ENCODE peak calls at places on chromosomes 2 and 18, in four cellular contexts. One of them, this sample, is unnamed.

GRCh38 chr18:74731097-74731496 is 133.4 kb downstream of the ZNF407 start:
- DNase-seq in midbrain: no peak
- DNase-seq in activated CD8-positive, alpha-beta memory T cell treated with anti-CD3 and anti-CD28 coated beads for 24 hours: no peak
- DNase-seq in fibroblast of lung: peak
- DNase-seq in this sample: no peak

GRCh38 chr18:51196116-51196810 is 1.2 kb downstream of the MEX3C start:
- DNase-seq in midbrain: peak
- DNase-seq in activated CD8-positive, alpha-beta memory T cell treated with anti-CD3 and anti-CD28 coated beads for 24 hours: peak
- DNase-seq in fibroblast of lung: peak
- DNase-seq in this sample: peak

GRCh38 chr2:234730066-234730640 is 221.7 kb upstream of the SH3BP4 start:
- DNase-seq in midbrain: no peak
- DNase-seq in activated CD8-positive, alpha-beta memory T cell treated with anti-CD3 and anti-CD28 coated beads for 24 hours: no peak
- DNase-seq in fibroblast of lung: no peak
- DNase-seq in this sample: no peak

GRCh38 chr2:174945601-174946260 is 59.5 kb downstream of the CHN1 start:
- DNase-seq in midbrain: no peak
- DNase-seq in activated CD8-positive, alpha-beta memory T cell treated with anti-CD3 and anti-CD28 coated beads for 24 hours: no peak
- DNase-seq in fibroblast of lung: peak
- DNase-seq in this sample: no peak

GRCh38 chr2:109258905-109259540 is 130.0 kb downstream of the SH3RF3 start:
- DNase-seq in midbrain: no peak
- DNase-seq in activated CD8-positive, alpha-beta memory T cell treated with anti-CD3 and anti-CD28 coated beads for 24 hours: no peak
- DNase-seq in fibroblast of lung: no peak
- DNase-seq in this sample: no peak

GRCh38 chr2:238119756-238120462 is 18.6 kb upstream of the KLHL30 start:
- DNase-seq in midbrain: no peak
- DNase-seq in activated CD8-positive, alpha-beta memory T cell treated with anti-CD3 and anti-CD28 coated beads for 24 hours: no peak
- DNase-seq in fibroblast of lung: no peak
- DNase-seq in this sample: no peak

GRCh38 chr2:8611246-8611645 is 70.6 kb upstream of the ID2 start:
- DNase-seq in midbrain: no peak
- DNase-seq in activated CD8-positive, alpha-beta memory T cell treated with anti-CD3 and anti-CD28 coated beads for 24 hours: no peak
- DNase-seq in fibroblast of lung: no peak
- DNase-seq in this sample: no peak

GRCh38 chr2:190137561-190137960 is 75.0 kb upstream of the MSTN start:
- DNase-seq in midbrain: no peak
- DNase-seq in activated CD8-positive, alpha-beta memory T cell treated with anti-CD3 and anti-CD28 coated beads for 24 hours: no peak
- DNase-seq in fibroblast of lung: no peak
- DNase-seq in this sample: no peak

GRCh38 chr2:217118559-217118958 is 258.7 kb upstream of the TNP1 start:
- DNase-seq in midbrain: no peak
- DNase-seq in activated CD8-positive, alpha-beta memory T cell treated with anti-CD3 and anti-CD28 coated beads for 24 hours: no peak
- DNase-seq in fibroblast of lung: no peak
- DNase-seq in this sample: peak

GRCh38 chr2:114127372-114127771 is 237.5 kb downstream of the ACTR3 start:
- DNase-seq in midbrain: no peak
- DNase-seq in activated CD8-positive, alpha-beta memory T cell treated with anti-CD3 and anti-CD28 coated beads for 24 hours: no peak
- DNase-seq in fibroblast of lung: no peak
- DNase-seq in this sample: no peak

GRCh38 chr2:197309369-197310231 is 980 bp downstream of the ANKRD44 start:
- DNase-seq in midbrain: peak
- DNase-seq in activated CD8-positive, alpha-beta memory T cell treated with anti-CD3 and anti-CD28 coated beads for 24 hours: peak
- DNase-seq in fibroblast of lung: no peak
- DNase-seq in this sample: no peak

GRCh38 chr2:123715467-123715982 is 309.6 kb upstream of the CNTNAP5 start:
- DNase-seq in midbrain: no peak
- DNase-seq in activated CD8-positive, alpha-beta memory T cell treated with anti-CD3 and anti-CD28 coated beads for 24 hours: no peak
- DNase-seq in fibroblast of lung: no peak
- DNase-seq in this sample: no peak

GRCh38 chr2:28357948-28358667 is 34.5 kb upstream of the FOSL2 start:
- DNase-seq in midbrain: no peak
- DNase-seq in activated CD8-positive, alpha-beta memory T cell treated with anti-CD3 and anti-CD28 coated beads for 24 hours: no peak
- DNase-seq in fibroblast of lung: no peak
- DNase-seq in this sample: no peak

This sample was measured in pons.